ENCODE peak calls at places on chromosomes 2 and 18, in four cellular contexts. G is tibial nerve, F is AG04450, I is psoas muscle. K is an unnamed sample.

GRCh38 chr18:49459404-49460171 is 857 bp downstream of the DYM start:
- DNase-seq in G (no peak), F (no peak), I (no peak), K (no peak)

GRCh38 chr2:240643093-240643810 is 18.0 kb downstream of the GPR35 start:
- DNase-seq in G (no peak), F (no peak), I (no peak), K (peak; percentile 22)

GRCh38 chr18:11849845-11850747 is 1.1 kb upstream of the CHMP1B start:
- DNase-seq in G (peak; percentile 57), F (peak; percentile 83), I (peak; percentile 86), K (peak; percentile 73)

GRCh38 chr2:199430219-199430618 is 27.5 kb downstream of the SATB2 start:
- DNase-seq in G (no peak), F (no peak), I (no peak), K (no peak)

GRCh38 chr18:9708882-9709877 is 1.1 kb downstream of the RAB31 start:
- DNase-seq in G (no peak), F (no peak), I (no peak), K (no peak)

GRCh38 chr2:20611077-20611843 is 39.6 kb downstream of the HS1BP3 start:
- DNase-seq in G (peak; percentile 58), F (peak; percentile 68), I (peak; percentile 66), K (peak; percentile 82)

GRCh38 chr2:234494361-234495075 is 2.4 kb downstream of the ARL4C start:
- DNase-seq in G (no peak), F (no peak), I (no peak), K (peak; percentile 43)

GRCh38 chr2:10712186-10712809 is 9.1 kb upstream of the ATP6V1C2 start:
- DNase-seq in G (no peak), F (no peak), I (no peak), K (no peak)

GRCh38 chr2:105582952-105583660 is 161.6 kb upstream of the NCK2 start:
- DNase-seq in G (no peak), F (no peak), I (no peak), K (no peak)

GRCh38 chr18:6821346-6821745 is 91.8 kb downstream of the ARHGAP28 start:
- DNase-seq in G (no peak), F (no peak), I (no peak), K (no peak)

GRCh38 chr2:25606892-25607291 is 66.5 kb downstream of the DTNB start:
- DNase-seq in G (no peak), F (no peak), I (no peak), K (no peak)

GRCh38 chr18:26618130-26618529 is 69.8 kb upstream of the KCTD1 start:
- DNase-seq in G (no peak), F (no peak), I (no peak), K (no peak)

GRCh38 chr2:212124597-212124996 is 414.0 kb downstream of the ERBB4 start:
- DNase-seq in G (no peak), F (no peak), I (no peak), K (no peak)

GRCh38 chr2:86764661-86765307 is 25.9 kb downstream of the CD8A start:
- DNase-seq in G (no peak), F (peak; percentile 15), I (no peak), K (no peak)

GRCh38 chr2:148554459-148555247 is 89.9 kb upstream of the EPC2 start:
- DNase-seq in G (no peak), F (no peak), I (no peak), K (no peak)

GRCh38 chr2:119227346-119227745 is 3.7 kb downstream of the STEAP3 start:
- DNase-seq in G (no peak), F (no peak), I (no peak), K (no peak)

GRCh38 chr2:222563319-222563718 is 92.6 kb downstream of the FARSB start:
- DNase-seq in G (no peak), F (no peak), I (no peak), K (no peak)

GRCh38 chr2:6824962-6825361 is 40.7 kb downstream of the CMPK2 start:
- DNase-seq in G (no peak), F (no peak), I (no peak), K (no peak)

GRCh38 chr18:62621546-62621945 is 93.8 kb upstream of the PHLPP1 start:
- DNase-seq in G (no peak), F (no peak), I (peak; percentile 37), K (no peak)

GRCh38 chr2:165193178-165193777 is 10.6 kb downstream of the SCN3A start:
- DNase-seq in G (no peak), F (no peak), I (no peak), K (no peak)

GRCh38 chr2:70706026-70706795 is 61.8 kb downstream of the ADD2 start:
- DNase-seq in G (no peak), F (no peak), I (no peak), K (no peak)

GRCh38 chr2:237202288-237203030 is 116.8 kb downstream of the COPS8 start:
- DNase-seq in G (no peak), F (no peak), I (no peak), K (no peak)

GRCh38 chr18:74768096-74768495 is 170.4 kb downstream of the ZNF407 start:
- DNase-seq in G (no peak), F (no peak), I (no peak), K (no peak)

DNA sequence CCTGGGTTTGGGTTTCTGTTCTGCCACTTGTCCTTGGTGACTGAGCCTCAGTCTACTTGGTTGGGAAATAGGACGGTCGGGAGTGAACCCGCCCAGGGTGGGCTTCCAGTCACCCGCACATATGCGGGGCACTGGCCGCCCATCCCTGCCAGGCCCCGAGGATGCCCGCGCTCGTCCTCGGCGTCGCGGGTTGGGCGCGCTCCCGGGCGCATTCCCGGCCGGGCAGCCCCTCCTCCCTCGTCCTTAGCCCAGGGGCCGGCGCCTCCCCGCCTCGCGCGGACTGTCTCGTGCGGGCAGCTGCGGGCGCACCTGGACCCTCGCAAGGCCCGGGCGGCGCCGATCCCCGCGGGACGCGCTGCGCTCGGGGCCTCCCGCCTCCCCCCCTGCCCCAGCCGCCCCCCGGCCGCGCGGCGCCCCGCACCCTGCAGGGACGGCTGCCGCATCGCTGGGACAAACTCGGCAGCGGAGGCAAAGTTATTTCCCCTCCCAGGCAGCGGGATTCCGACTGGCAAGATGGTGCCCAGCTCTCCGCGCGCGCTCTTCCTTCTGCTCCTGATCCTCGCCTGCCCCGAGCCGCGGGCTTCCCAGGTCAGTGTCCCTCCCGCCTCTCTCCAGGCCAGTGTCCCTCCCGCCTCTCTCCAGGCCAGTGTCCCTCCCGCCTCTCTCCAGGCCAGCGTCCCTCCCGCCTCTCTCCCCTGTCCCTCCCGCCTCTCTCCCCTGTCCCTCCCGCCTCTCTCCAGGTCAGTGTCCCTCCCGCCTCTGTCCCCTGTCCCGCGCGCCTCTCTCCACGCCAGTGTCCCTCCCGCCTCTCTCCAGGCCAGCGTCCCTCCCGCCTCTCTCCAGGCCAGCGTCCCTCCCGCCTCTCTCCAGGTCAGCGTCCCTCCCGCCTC is at the start of gene FBLN7:
- DNase-seq in G (no peak), F (no peak), I (no peak), K (no peak)
- H3K27ac ChIP-seq in G (no peak within 1 kb of the TSS), F (no peak within 1 kb of the TSS), I (no peak within 1 kb of the TSS), K (no peak within 1 kb of the TSS)

GRCh38 chr2:217889656-217890055 is 113.1 kb downstream of the TNS1 start:
- DNase-seq in G (no peak), F (no peak), I (no peak), K (no peak)

GRCh38 chr2:217892560-217892959 is 110.2 kb downstream of the TNS1 start:
- DNase-seq in G (no peak), F (no peak), I (no peak), K (no peak)

GRCh38 chr2:217887841-217888665 is 114.7 kb downstream of the TNS1 start:
- DNase-seq in G (no peak), F (no peak), I (no peak), K (peak; percentile 56)

GRCh38 chr2:217893440-217893839 is 109.4 kb downstream of the TNS1 start:
- DNase-seq in G (no peak), F (no peak), I (no peak), K (no peak)

GRCh38 chr2:217890445-217890844 is 112.3 kb downstream of the TNS1 start:
- DNase-seq in G (no peak), F (peak; percentile 62), I (peak; percentile 73), K (no peak)
- TF ChIP-seq CTCF in G (no peak), F (peak; percentile 57), I (peak; percentile 49), K (no peak)

GRCh38 chr18:3552305-3552704 is 102.3 kb downstream of the TGIF1 start:
- DNase-seq in G (no peak), F (no peak), I (no peak), K (no peak)

GRCh38 chr18:3554811-3555427 is 104.9 kb downstream of the TGIF1 start:
- DNase-seq in G (no peak), F (no peak), I (no peak), K (no peak)

GRCh38 chr18:3554091-3554601 is 104.2 kb downstream of the TGIF1 start:
- DNase-seq in G (no peak), F (no peak), I (no peak), K (no peak)
- H3K4me3 ChIP-seq in G (no peak overlapping the region), F (no peak overlapping the region), I (no peak overlapping the region), K (no peak overlapping the region)

DNA sequence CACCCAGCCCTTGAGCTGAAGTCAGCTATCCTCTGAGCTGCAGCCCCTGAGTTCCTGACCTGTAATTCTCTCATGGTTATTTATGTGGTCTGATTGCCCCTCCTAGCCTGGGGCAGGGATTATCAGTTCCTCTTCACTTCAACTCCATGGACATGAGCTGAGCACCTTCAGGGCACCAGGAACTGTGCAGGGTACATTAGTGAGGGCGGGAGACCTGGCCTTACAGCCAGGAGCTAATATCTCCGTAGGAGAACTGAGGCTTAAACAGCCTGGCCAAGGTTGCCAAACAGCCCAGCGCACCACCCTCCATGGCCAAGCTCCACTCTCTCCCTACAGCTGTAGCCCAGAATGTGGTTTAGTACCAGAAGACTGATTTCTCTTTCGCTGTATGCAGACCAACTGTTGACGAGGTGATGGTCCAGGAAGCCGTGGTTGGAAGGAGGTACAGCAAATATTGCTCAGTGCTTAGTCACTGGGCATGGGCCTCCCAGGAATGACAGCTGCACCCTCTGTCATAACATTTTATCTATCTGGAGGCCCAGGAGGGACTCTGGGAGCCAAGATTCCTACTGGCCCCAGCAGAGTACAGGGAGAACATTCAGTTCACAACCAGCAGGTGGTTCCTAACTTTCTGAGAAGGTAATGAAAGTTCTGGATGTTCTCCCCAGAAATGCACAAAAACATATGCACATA is 228.7 kb upstream of the SIX2 start:
- DNase-seq in G (no peak), F (peak; percentile 79), I (peak; percentile 77), K (peak; percentile 28)
- H3K27ac ChIP-seq in G (no peak overlapping the region), F (peak overlapping the region; percentile 62), I (peak overlapping the region; percentile 97), K (peak overlapping the region; percentile 70)

DNA sequence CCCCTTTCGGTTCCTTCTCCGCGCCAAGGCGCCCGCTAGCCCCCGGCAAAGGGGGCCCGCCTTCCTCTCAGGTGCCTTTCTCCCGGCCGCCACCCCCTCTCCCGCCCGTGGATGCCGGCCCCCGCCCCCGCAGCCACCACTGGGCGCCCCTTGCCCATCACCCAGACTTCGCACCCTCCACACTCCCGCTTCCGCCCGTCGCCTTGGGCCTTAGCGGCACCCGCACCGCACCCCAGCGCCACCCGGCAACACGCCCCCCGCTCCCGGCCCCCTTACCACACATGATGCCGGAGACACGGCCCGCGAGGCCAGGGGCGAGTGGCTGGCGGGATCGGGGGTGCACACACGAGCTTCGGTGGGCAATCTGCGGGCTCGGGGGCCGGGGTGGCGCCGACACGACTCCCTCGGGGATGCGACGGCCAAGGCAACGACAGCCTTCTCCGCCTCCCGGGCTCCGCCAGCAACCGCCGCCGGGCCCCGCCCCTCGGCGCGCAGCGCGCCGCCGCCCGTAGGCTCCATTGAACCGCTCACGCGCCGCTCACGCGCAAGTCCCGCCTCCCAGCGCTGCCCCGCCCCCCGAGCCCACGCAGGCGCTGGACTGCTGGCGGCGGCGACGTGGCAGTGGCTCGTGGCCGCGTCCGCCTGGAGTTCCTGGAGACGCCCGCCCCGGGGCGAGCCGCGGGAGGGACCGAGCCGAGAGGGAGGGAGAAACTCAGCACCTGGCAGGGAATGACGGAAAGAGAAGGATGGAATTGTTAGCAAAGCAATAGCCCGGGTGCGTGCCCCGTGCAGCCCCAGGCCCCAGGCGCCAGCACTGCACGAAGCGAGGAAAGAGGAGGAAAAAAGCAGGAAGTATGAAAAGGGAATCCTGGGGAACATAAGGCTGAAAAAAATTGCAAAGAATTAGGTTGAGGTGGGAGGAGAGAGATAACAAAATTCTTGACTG is at the start of gene GFPT1:
- DNase-seq in G (peak; percentile 89), F (peak; percentile 83), I (peak; percentile 95), K (peak; percentile 93)
- TF ChIP-seq CTCF in G (no peak), F (no peak), I (no peak), K (no peak)